ENCODE peak calls at places on chromosomes 6 and 20, in four cellular contexts. N is A549, H is K562, C is HepG2. Q is an unnamed sample.

GRCh38 chr6:136494710-136495109 is 55.5 kb downstream of the MAP7 start:
- DNase-seq in N (no peak), H (no peak), C (no peak), Q (no peak)

GRCh38 chr20:49446808-49447207 is 35.7 kb downstream of the KCNB1 start:
- DNase-seq in N (no peak), H (no peak), C (no peak), Q (no peak)

GRCh38 chr6:44630125-44631028 is 242.9 kb downstream of the CDC5L start:
- DNase-seq in N (peak; percentile 59), H (peak; percentile 75), C (peak; percentile 30), Q (peak; percentile 77)

GRCh38 chr6:52503853-52504777 is 72.7 kb downstream of the TRAM2 start:
- DNase-seq in N (peak; percentile 89), H (peak; percentile 90), C (no peak), Q (no peak)

GRCh38 chr6:170289108-170289931 is 1.6 kb downstream of the DLL1 start:
- DNase-seq in N (no peak), H (no peak), C (no peak), Q (no peak)

GRCh38 chr6:70008189-70008588 is 141.8 kb downstream of the COL19A1 start:
- DNase-seq in N (no peak), H (no peak), C (no peak), Q (no peak)

GRCh38 chr20:38833857-38834164 is 28.3 kb downstream of the PPP1R16B start:
- DNase-seq in N (no peak), H (no peak), C (no peak), Q (no peak)

GRCh38 chr6:99066041-99066440 is 118.3 kb upstream of the FBXL4 start:
- DNase-seq in N (no peak), H (no peak), C (no peak), Q (no peak)

GRCh38 chr6:4914412-4915159 is 89.3 kb downstream of the RPP40 start:
- DNase-seq in N (no peak), H (no peak), C (no peak), Q (no peak)

GRCh38 chr20:25570148-25570530 is 15.2 kb downstream of the NINL start:
- DNase-seq in N (no peak), H (no peak), C (no peak), Q (no peak)

GRCh38 chr20:8331740-8332412 is 199.8 kb downstream of the PLCB1 start:
- DNase-seq in N (no peak), H (no peak), C (peak; percentile 86), Q (no peak)

GRCh38 chr6:133567656-133568055 is 321.3 kb upstream of the TCF21 start:
- DNase-seq in N (no peak), H (no peak), C (no peak), Q (no peak)

GRCh38 chr6:102793752-102794151 is 1400.2 kb downstream of the GRIK2 start:
- DNase-seq in N (no peak), H (no peak), C (no peak), Q (no peak)

GRCh38 chr6:108739496-108740330 is 108.5 kb upstream of the ARMC2 start:
- DNase-seq in N (no peak), H (no peak), C (no peak), Q (no peak)

GRCh38 chr6:147106759-147107401 is 97.3 kb upstream of the STXBP5 start:
- DNase-seq in N (no peak), H (no peak), C (no peak), Q (no peak)

GRCh38 chr6:26470643-26471042 is 12.9 kb downstream of the BTN2A1 start:
- DNase-seq in N (no peak), H (no peak), C (no peak), Q (no peak)

GRCh38 chr20:6053776-6054688 is at the start of gene LRRN4:
- DNase-seq in N (no peak), H (no peak), C (peak; percentile 34), Q (no peak)

GRCh38 chr20:64244870-64245603 is 10.5 kb upstream of the PCMTD2 start:
- DNase-seq in N (no peak), H (no peak), C (no peak), Q (no peak)

GRCh38 chr6:159842035-159842434 is 42.0 kb downstream of the PNLDC1 start:
- DNase-seq in N (peak; percentile 29), H (peak; percentile 65), C (peak; percentile 51), Q (no peak)

GRCh38 chr6:125586074-125586473 is 163.4 kb upstream of the HEY2 start:
- DNase-seq in N (no peak), H (no peak), C (no peak), Q (no peak)

GRCh38 chr6:20755631-20756030 is 221.4 kb downstream of the CDKAL1 start:
- DNase-seq in N (no peak), H (no peak), C (no peak), Q (no peak)

GRCh38 chr6:61809004-61809595 is 476.9 kb downstream of the KHDRBS2 start:
- DNase-seq in N (peak; percentile 0), H (no peak), C (peak; percentile 45), Q (no peak)

GRCh38 chr6:101286146-101286545 is 107.4 kb upstream of the GRIK2 start:
- DNase-seq in N (no peak), H (no peak), C (no peak), Q (no peak)

DNA sequence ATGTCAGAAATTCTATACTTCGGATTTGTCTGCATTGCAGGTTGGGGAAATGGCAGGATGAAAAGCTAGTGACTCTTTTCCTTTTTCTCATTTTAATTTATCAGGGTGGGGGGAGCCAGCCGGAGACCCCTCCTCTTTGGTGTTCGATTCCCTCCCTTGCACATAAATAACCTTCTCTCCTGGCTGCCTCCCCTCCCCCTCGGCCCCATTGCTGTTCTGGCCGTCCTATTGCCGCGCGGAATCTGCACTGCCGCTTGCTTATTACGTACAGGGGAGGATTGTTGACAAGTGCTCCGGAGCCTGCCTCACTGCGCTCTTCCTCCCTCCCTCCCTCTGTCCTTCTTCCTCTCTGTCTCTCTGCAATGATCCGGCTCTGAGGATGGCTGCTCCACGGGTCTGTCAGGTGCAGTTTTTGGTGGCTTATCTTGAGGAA is 154.7 kb downstream of the JARID2 start:
- DNase-seq in N (peak; percentile 15), H (peak; percentile 68), C (no peak), Q (no peak)
- TF ChIP-seq HDAC2 in N (no peak), H (no peak), C (no peak), Q (no peak)

GRCh38 chr6:137913996-137914529 is 47.0 kb downstream of the TNFAIP3 start:
- DNase-seq in N (no peak), H (no peak), C (no peak), Q (no peak)

GRCh38 chr6:137913434-137913833 is 46.4 kb downstream of the TNFAIP3 start:
- DNase-seq in N (no peak), H (no peak), C (no peak), Q (no peak)

GRCh38 chr6:137915778-137916177 is 48.7 kb downstream of the TNFAIP3 start:
- DNase-seq in N (no peak), H (no peak), C (no peak), Q (no peak)

GRCh38 chr6:137912813-137913212 is 45.8 kb downstream of the TNFAIP3 start:
- DNase-seq in N (no peak), H (no peak), C (no peak), Q (no peak)

DNA sequence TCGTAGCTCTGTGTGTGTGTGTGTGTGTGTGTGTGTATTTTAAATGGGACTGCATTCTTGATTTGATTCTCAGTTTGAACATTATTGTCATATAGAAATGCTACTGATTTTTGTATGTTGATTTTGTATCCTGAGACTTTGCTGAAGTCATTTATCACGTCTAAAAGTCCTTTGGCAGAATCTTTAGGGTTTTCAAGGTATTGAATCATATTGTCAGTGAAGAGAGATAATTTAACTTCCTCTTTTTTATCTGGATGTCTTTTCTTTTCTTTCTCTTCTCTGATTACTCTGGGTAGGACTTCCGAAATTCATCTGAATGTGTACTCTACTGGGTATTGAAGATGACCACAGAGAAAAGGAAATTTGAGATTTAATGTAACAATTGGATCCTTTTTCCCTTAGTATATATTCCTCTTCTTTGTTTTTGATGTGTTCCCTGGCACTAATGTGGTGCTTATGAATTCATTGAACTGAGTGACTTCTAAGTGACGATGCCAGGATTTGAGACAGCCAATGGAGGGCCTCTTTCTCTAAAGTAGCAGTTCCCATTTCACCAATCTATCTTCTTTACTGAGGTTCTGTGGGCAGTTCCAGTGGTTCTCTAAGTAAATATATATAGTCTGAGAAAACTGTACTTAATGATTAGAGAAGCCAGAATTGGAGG is 47.6 kb downstream of the TNFAIP3 start:
- DNase-seq in N (no peak), H (no peak), C (no peak), Q (no peak)
- TF ChIP-seq MAFK in N (no peak), H (no peak), C (no peak), Q (no peak)

DNA sequence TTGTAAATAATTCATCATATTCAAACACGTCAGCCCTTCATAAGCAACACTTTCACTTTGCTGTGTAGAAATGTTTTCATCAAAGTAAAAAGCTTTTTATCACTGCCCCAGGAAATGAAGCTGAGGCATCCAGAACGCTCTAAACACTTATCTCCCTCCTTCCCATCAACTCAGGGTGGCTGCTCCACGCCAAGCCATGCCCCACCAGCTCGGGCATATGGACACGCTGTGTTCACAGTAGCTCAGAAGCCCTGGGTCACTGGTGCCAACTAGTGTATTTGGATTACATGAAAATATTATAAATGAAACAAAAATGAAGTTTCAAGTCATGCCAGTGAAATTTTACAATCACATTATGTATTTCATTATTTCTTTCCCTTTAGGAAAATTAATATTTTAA is 10.3 kb downstream of the PDE10A start:
- DNase-seq in N (no peak), H (no peak), C (no peak), Q (no peak)
- TF ChIP-seq HDAC2 in N (no peak), H (no peak), C (no peak), Q (no peak)

GRCh38 chr20:31711416-31712111 is 11.1 kb downstream of the BCL2L1 start:
- DNase-seq in N (no peak), H (no peak), C (peak; percentile 80), Q (no peak)

GRCh38 chr20:31712112-31712553 is 10.5 kb downstream of the BCL2L1 start:
- DNase-seq in N (no peak), H (no peak), C (peak; percentile 62), Q (no peak)

GRCh38 chr20:31710423-31711250 is 12.0 kb downstream of the BCL2L1 start:
- DNase-seq in N (no peak), H (no peak), C (no peak), Q (no peak)

GRCh38 chr20:31713312-31714049 is 9.2 kb downstream of the BCL2L1 start:
- DNase-seq in N (peak; percentile 78), H (no peak), C (peak; percentile 81), Q (no peak)

GRCh38 chr20:31712564-31713311 is 9.9 kb downstream of the BCL2L1 start:
- DNase-seq in N (peak; percentile 80), H (no peak), C (peak; percentile 95), Q (peak; percentile 86)
- TF ChIP-seq MAFK in N (no peak), H (no peak), C (no peak), Q (no peak)

Q was measured in H1.